ENCODE peak calls at places on chromosomes 6 and 20, in ten cellular contexts. K is neural crest cell, H is endothelial cell of umbilical vein, M is endodermal cell, G is RWPE1, N is type B pancreatic cell, E is GM12878, I is left ventricle myocardium inferior, O is endothelial cell, J is nephron progenitor cell. X is an unnamed sample.

GRCh38 chr6:139242457-139243240 is 49.1 kb downstream of the TXLNB start:
- DNase-seq in K (no peak), I (no peak), E (no peak), N (no peak), M (no peak), H (no peak), O (no peak), J (no peak), G (no peak), X (no peak)

GRCh38 chr6:110459137-110459536 is 17.3 kb downstream of the SLC22A16 start:
- DNase-seq in J (no peak), G (no peak), N (no peak), H (no peak), O (no peak), M (no peak), E (no peak), I (no peak), K (no peak), X (no peak)

GRCh38 chr20:18507218-18508191 is at the start of gene SEC23B:
- DNase-seq in O (peak), I (peak), N (peak), M (peak), K (peak), J (peak), E (peak), G (peak), H (peak), X (peak)

GRCh38 chr6:107713214-107713962 is 110.7 kb downstream of the SCML4 start:
- DNase-seq in K (no peak), I (no peak), G (no peak), E (no peak), H (no peak), N (no peak), M (peak), J (no peak), O (no peak), X (no peak)

GRCh38 chr6:42644211-42644610 is 78.2 kb downstream of the PRPH2 start:
- DNase-seq in K (no peak), N (no peak), I (no peak), J (no peak), M (no peak), O (no peak), G (no peak), E (no peak), H (no peak), X (no peak)

GRCh38 chr6:116012966-116013365 is 47.7 kb downstream of the FRK start:
- DNase-seq in H (no peak), I (no peak), G (peak), E (no peak), K (no peak), N (no peak), O (no peak), J (no peak), M (no peak), X (no peak)

GRCh38 chr6:6604566-6604965 is 16.0 kb downstream of the LY86 start:
- DNase-seq in N (no peak), K (no peak), H (no peak), J (no peak), I (no peak), O (no peak), M (no peak), G (no peak), E (no peak), X (no peak)

GRCh38 chr20:10984899-10985298 is 311.1 kb upstream of the JAG1 start:
- DNase-seq in M (no peak), K (no peak), H (no peak), G (no peak), N (no peak), I (no peak), E (no peak), J (no peak), O (no peak), X (no peak)

GRCh38 chr6:31940256-31940664 is 5.6 kb upstream of the CFB start:
- DNase-seq in K (no peak), J (no peak), I (no peak), O (no peak), G (no peak), N (no peak), H (no peak), M (no peak), E (no peak), X (no peak)

GRCh38 chr6:150204705-150205472 is 62.0 kb downstream of the PPP1R14C start:
- DNase-seq in O (no peak), H (no peak), N (no peak), K (no peak), J (no peak), G (no peak), I (peak), M (peak), E (no peak), X (no peak)

GRCh38 chr20:33602826-33603590 is 59.1 kb upstream of the C20orf144 start:
- DNase-seq in G (no peak), O (no peak), M (no peak), E (peak), H (no peak), J (no peak), K (no peak), I (no peak), N (no peak), X (no peak)

GRCh38 chr6:103870970-103871369 is 988.7 kb downstream of the HACE1 start:
- DNase-seq in N (no peak), G (no peak), J (no peak), O (no peak), K (no peak), M (no peak), E (no peak), H (no peak), I (no peak), X (no peak)

GRCh38 chr6:168374051-168374502 is 54.5 kb upstream of the DACT2 start:
- DNase-seq in K (no peak), H (no peak), O (no peak), I (no peak), M (no peak), G (no peak), E (no peak), N (no peak), J (no peak), X (no peak)

GRCh38 chr20:8764289-8764962 is 304.5 kb upstream of the PLCB4 start:
- DNase-seq in H (no peak), G (no peak), N (no peak), O (no peak), K (no peak), E (no peak), I (no peak), M (no peak), J (no peak), X (no peak)

GRCh38 chr6:154289818-154290508 is 66.6 kb downstream of the IPCEF1 start:
- DNase-seq in N (no peak), H (no peak), I (no peak), M (no peak), J (no peak), O (no peak), E (no peak), G (no peak), K (no peak), X (no peak)
- TF ChIP-seq CTCF in N (no peak), H (no peak), I (no peak), M (no peak), J (no peak), O (no peak), E (no peak), G (no peak), K (no peak), X (no peak)

DNA sequence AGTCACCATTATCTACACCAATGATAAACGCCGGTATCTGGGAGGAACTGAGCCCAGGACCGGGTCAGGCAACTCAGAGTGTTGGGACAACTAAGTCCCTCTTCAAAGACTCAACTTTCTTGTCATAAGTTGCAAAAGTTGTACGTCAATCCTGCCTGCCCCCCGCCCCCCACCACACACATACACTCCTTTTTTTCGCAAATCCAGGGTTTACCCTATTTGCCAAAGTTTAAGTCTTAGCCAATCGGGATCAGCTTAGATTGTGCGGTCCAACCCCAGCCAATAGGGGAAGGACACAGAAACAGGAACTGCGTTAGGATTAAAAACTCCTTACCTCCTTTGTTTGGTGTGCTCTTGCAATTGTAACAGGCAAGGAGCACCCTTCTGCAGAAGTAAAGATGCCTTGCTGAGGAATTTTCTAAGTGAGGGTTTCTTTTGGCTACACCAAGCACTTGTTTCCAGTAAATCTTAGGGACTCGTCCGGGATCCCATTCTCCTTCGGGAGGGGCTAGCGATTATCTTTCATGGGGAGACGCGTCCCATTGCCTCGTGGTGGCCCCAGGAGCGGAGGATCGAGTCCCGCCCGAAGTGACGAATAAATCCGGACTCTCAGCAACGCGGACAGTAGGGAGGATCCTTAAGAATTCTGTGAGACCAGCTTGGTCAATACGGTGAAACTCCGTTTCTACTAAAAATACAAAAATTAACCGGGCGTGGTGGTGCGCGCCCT is 69.3 kb upstream of the PRSS16 start:
- DNase-seq in O (peak), M (peak), E (peak), N (no peak), I (peak), J (peak), G (peak), K (no peak), H (peak), X (peak)
- TF ChIP-seq CTCF in O (no peak), M (peak), E (no peak), N (peak), I (no peak), J (no peak), G (peak), K (no peak), H (no peak), X (no peak)

GRCh38 chr6:140671926-140672325 is 1297.5 kb upstream of the CITED2 start:
- DNase-seq in J (no peak), H (peak), O (no peak), N (no peak), K (no peak), I (no peak), G (no peak), E (no peak), M (no peak), X (no peak)
- TF ChIP-seq CTCF in J (peak), H (no peak), O (no peak), N (no peak), K (peak), I (no peak), G (no peak), E (no peak), M (peak), X (no peak)

GRCh38 chr6:2854394-2854982 is 12.8 kb upstream of the SERPINB1 start:
- DNase-seq in I (no peak), G (no peak), N (no peak), O (no peak), J (no peak), K (no peak), H (peak), E (no peak), M (peak), X (no peak)
- TF ChIP-seq CTCF in I (no peak), G (peak), N (no peak), O (no peak), J (no peak), K (peak), H (no peak), E (no peak), M (no peak), X (no peak)

GRCh38 chr6:152356016-152356415 is 281.1 kb downstream of the SYNE1 start:
- DNase-seq in H (no peak), O (no peak), J (no peak), M (no peak), N (no peak), I (no peak), K (no peak), G (peak), E (no peak), X (no peak)

GRCh38 chr6:152355166-152355565 is 282.0 kb downstream of the SYNE1 start:
- DNase-seq in K (no peak), M (no peak), J (no peak), O (no peak), H (no peak), E (no peak), N (no peak), I (no peak), G (no peak), X (no peak)

GRCh38 chr6:152360016-152360415 is 277.1 kb downstream of the SYNE1 start:
- DNase-seq in H (no peak), I (no peak), J (no peak), G (no peak), O (no peak), K (no peak), M (no peak), N (no peak), E (no peak), X (no peak)

GRCh38 chr6:152353440-152353839 is 283.7 kb downstream of the SYNE1 start:
- DNase-seq in H (no peak), M (no peak), E (no peak), J (no peak), N (no peak), O (no peak), I (no peak), K (no peak), G (no peak), X (no peak)

DNA sequence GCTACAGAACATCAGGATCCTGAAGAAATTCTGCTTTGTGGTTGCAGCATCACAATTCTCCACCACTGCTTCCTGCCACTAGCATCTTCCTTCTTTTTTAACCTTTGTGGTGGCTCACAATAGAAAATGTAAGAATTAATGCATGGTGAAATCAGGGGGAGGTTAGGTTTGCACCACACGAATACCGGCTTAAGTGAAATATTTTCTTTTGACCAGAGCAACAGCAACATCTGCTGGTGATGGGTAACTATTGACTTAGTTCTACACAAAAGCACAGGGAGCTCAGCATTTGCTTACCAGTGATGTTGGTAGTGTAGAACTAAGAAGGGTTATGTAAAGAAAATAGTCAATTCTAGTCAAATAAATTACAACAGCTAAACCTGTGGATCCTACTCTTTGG is 280.5 kb downstream of the SYNE1 start:
- DNase-seq in E (no peak), K (no peak), M (no peak), I (no peak), N (no peak), O (peak), J (no peak), G (peak), H (peak), X (peak)
- TF ChIP-seq CTCF in E (peak), K (peak), M (peak), I (peak), N (peak), O (no peak), J (peak), G (no peak), H (no peak), X (peak)

DNA sequence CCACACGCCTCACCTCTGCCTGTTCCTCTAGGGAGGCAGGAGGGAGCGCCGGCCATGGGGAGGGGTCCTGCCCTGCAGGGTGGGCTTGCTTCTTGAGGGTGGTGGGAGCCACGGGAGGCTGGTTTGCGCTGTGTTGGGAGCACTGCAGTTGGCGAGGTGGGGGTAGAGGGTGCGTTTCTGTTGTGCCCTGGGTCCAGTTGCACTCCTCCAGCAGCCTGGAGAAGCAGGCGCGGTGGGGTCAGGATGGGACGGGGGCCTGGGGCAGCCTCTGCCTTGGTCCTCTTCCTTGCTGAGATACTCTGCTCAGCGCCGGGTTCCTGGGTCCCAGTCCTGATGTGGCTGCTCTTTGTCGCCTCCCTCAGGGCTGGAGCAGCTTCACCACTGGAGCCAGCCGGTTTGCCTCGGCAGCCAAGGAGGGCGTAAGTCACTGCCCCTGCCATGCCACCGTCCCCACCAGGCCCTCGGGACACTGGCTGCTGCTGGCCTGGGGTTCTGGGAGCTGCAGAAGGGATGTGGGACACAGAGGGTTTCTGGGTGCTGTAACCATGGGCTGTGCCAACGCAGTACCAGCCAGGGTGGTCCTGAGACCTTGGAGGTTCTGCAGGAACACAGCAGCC is 8.4 kb downstream of the ARFGAP1 start:
- DNase-seq in N (no peak), G (no peak), M (peak), E (no peak), I (no peak), J (no peak), H (no peak), K (no peak), O (no peak), X (no peak)
- TF ChIP-seq CTCF in N (peak), G (peak), M (peak), E (no peak), I (no peak), J (peak), H (no peak), K (peak), O (no peak), X (no peak)

GRCh38 chr6:28496099-28496779 is 19.4 kb downstream of the GPX6 start:
- DNase-seq in G (no peak), K (no peak), I (no peak), N (no peak), E (no peak), O (no peak), M (peak), H (no peak), J (no peak), X (no peak)
- TF ChIP-seq CTCF in G (no peak), K (peak), I (no peak), N (peak), E (peak), O (no peak), M (peak), H (no peak), J (no peak), X (no peak)

GRCh38 chr20:50931048-50931305 is 260 bp downstream of the ADNP start:
- DNase-seq in O (no peak), H (no peak), M (no peak), E (no peak), J (no peak), G (no peak), K (no peak), N (no peak), I (no peak), X (peak)

GRCh38 chr20:50931306-50932015 is at the start of gene ADNP:
- DNase-seq in H (peak), N (peak), J (peak), I (peak), M (peak), K (peak), E (peak), G (peak), O (peak), X (peak)

GRCh38 chr20:50929299-50930138 is 1.7 kb downstream of the ADNP start:
- DNase-seq in M (peak), O (peak), E (peak), K (peak), H (peak), G (peak), N (peak), J (peak), I (peak), X (peak)

GRCh38 chr20:50930139-50931047 is 844 bp downstream of the ADNP start:
- DNase-seq in J (peak), H (no peak), M (peak), I (no peak), K (peak), O (peak), E (no peak), N (no peak), G (peak), X (no peak)

GRCh38 chr20:50928469-50928868 is 2.8 kb downstream of the ADNP start:
- DNase-seq in N (no peak), I (no peak), J (no peak), M (no peak), O (no peak), K (no peak), G (no peak), H (no peak), E (no peak), X (no peak)
- TF ChIP-seq CTCF in N (peak), I (peak), J (no peak), M (peak), O (peak), K (no peak), G (no peak), H (no peak), E (peak), X (no peak)

GRCh38 chr20:53828673-53829085 is 235.0 kb upstream of the ZNF217 start:
- DNase-seq in I (no peak), E (no peak), H (peak), M (peak), O (no peak), J (no peak), G (peak), K (no peak), N (no peak), X (no peak)
- TF ChIP-seq CTCF in I (no peak), E (peak), H (no peak), M (peak), O (no peak), J (no peak), G (no peak), K (no peak), N (no peak), X (no peak)

X was measured in GM13976.